ENCODE peak calls at places on chromosome 3, in seven cellular contexts. Y, K, O, D, T, I and J are unnamed samples.

GRCh38 chr3:50502584-50503423 is 630 bp downstream of the CACNA2D2 start:
- DNase-seq in Y (no peak), K (no peak), O (no peak), D (no peak), T (no peak), I (no peak), J (no peak)

GRCh38 chr3:28667646-28668376 is 319.2 kb upstream of the AZI2 start:
- DNase-seq in Y (peak; percentile 60), K (peak; percentile 22), O (peak; percentile 61), D (peak; percentile 2), T (peak; percentile 78), I (peak; percentile 2), J (peak; percentile 16)

GRCh38 chr3:38578551-38578950 is 70.9 kb downstream of the SCN5A start:
- DNase-seq in Y (no peak), K (no peak), O (no peak), D (no peak), T (no peak), I (no peak), J (peak; percentile 1)

GRCh38 chr3:112676659-112677234 is 35.8 kb upstream of the CCDC80 start:
- DNase-seq in Y (peak; percentile 49), K (peak; percentile 63), O (peak; percentile 99), D (peak; percentile 95), T (peak; percentile 70), I (peak; percentile 93), J (peak; percentile 69)

GRCh38 chr3:184171562-184171961 is 3.1 kb upstream of the AP2M1 start:
- DNase-seq in Y (no peak), K (no peak), O (peak; percentile 59), D (no peak), T (peak; percentile 35), I (no peak), J (no peak)

GRCh38 chr3:63364909-63365308 is 86.8 kb downstream of the SYNPR start:
- DNase-seq in Y (no peak), K (no peak), O (peak; percentile 9), D (no peak), T (peak; percentile 46), I (no peak), J (no peak)

GRCh38 chr3:177554900-177555759 is 357.8 kb upstream of the TBL1XR1 start:
- DNase-seq in Y (no peak), K (no peak), O (peak; percentile 86), D (no peak), T (peak; percentile 18), I (peak; percentile 50), J (no peak)

GRCh38 chr3:24583004-24583403 is 88.4 kb upstream of the THRB start:
- DNase-seq in Y (no peak), K (no peak), O (peak; percentile 39), D (no peak), T (no peak), I (no peak), J (no peak)

GRCh38 chr3:190696777-190697501 is 165.6 kb downstream of the GMNC start:
- DNase-seq in Y (peak; percentile 13), K (no peak), O (peak; percentile 49), D (no peak), T (peak; percentile 87), I (no peak), J (no peak)

GRCh38 chr3:65576228-65576627 is 462.5 kb downstream of the MAGI1 start:
- DNase-seq in Y (no peak), K (no peak), O (no peak), D (no peak), T (no peak), I (no peak), J (no peak)

GRCh38 chr3:60146121-60146520 is 1096.3 kb upstream of the CFAP20DC start:
- DNase-seq in Y (no peak), K (no peak), O (no peak), D (no peak), T (no peak), I (no peak), J (no peak)

GRCh38 chr3:120227710-120228347 is 57.2 kb downstream of the GPR156 start:
- DNase-seq in Y (no peak), K (no peak), O (no peak), D (no peak), T (no peak), I (no peak), J (no peak)

GRCh38 chr3:99700637-99701268 is 62.4 kb downstream of the COL8A1 start:
- DNase-seq in Y (no peak), K (no peak), O (peak; percentile 71), D (no peak), T (no peak), I (no peak), J (no peak)

GRCh38 chr3:35744419-35744818 is 105.1 kb downstream of the ARPP21 start:
- DNase-seq in Y (no peak), K (no peak), O (no peak), D (no peak), T (no peak), I (no peak), J (no peak)

GRCh38 chr3:23840521-23840920 is 34.8 kb downstream of the UBE2E1 start:
- DNase-seq in Y (no peak), K (no peak), O (no peak), D (no peak), T (no peak), I (no peak), J (no peak)

GRCh38 chr3:163261056-163261455 is 1764.4 kb downstream of the OTOL1 start:
- DNase-seq in Y (no peak), K (no peak), O (no peak), D (no peak), T (no peak), I (no peak), J (no peak)

GRCh38 chr3:162569314-162569713 is 1072.7 kb downstream of the OTOL1 start:
- DNase-seq in Y (no peak), K (no peak), O (no peak), D (no peak), T (no peak), I (no peak), J (no peak)

GRCh38 chr3:147367676-147368075 is 38.7 kb downstream of the ZIC4 start:
- DNase-seq in Y (no peak), K (no peak), O (no peak), D (no peak), T (no peak), I (no peak), J (no peak)

GRCh38 chr3:108312656-108313055 is 16.3 kb downstream of the HHLA2 start:
- DNase-seq in Y (no peak), K (no peak), O (no peak), D (peak; percentile 29), T (no peak), I (peak; percentile 14), J (no peak)

GRCh38 chr3:134822065-134822464 is 27.0 kb downstream of the EPHB1 start:
- DNase-seq in Y (no peak), K (no peak), O (no peak), D (no peak), T (no peak), I (no peak), J (no peak)

GRCh38 chr3:63791974-63792373 is 27.1 kb upstream of the C3orf49 start:
- DNase-seq in Y (no peak), K (no peak), O (peak; percentile 78), D (peak; percentile 17), T (peak; percentile 12), I (peak; percentile 61), J (no peak)

GRCh38 chr3:194322701-194323174 is 28.4 kb downstream of the CPN2 start:
- DNase-seq in Y (no peak), K (no peak), O (peak; percentile 99), D (no peak), T (no peak), I (no peak), J (no peak)

GRCh38 chr3:140013220-140013619 is 78.2 kb downstream of the CLSTN2 start:
- DNase-seq in Y (no peak), K (no peak), O (no peak), D (no peak), T (no peak), I (no peak), J (no peak)

GRCh38 chr3:156620260-156620659 is 54.1 kb upstream of the TIPARP start:
- DNase-seq in Y (no peak), K (no peak), O (peak; percentile 87), D (no peak), T (no peak), I (no peak), J (no peak)

GRCh38 chr3:169147246-169148008 is 516.1 kb downstream of the MECOM start:
- DNase-seq in Y (no peak), K (no peak), O (peak; percentile 69), D (no peak), T (peak; percentile 62), I (no peak), J (no peak)

GRCh38 chr3:153173758-153174516 is 11.9 kb downstream of the RAP2B start:
- DNase-seq in Y (peak; percentile 13), K (no peak), O (peak; percentile 43), D (peak; percentile 31), T (no peak), I (no peak), J (no peak)
- TF ChIP-seq CTCF in Y (peak; percentile 31), K (no peak), O (no peak), D (no peak), T (no peak), I (no peak), J (no peak)

GRCh38 chr3:124246949-124247348 is 255.0 kb upstream of the ROPN1 start:
- DNase-seq in Y (peak; percentile 7), K (no peak), O (peak; percentile 44), D (no peak), T (peak; percentile 27), I (no peak), J (no peak)
- TF ChIP-seq CTCF in Y (peak; percentile 79), K (no peak), O (peak; percentile 62), D (peak; percentile 28), T (peak; percentile 67), I (peak; percentile 52), J (no peak)

DNA sequence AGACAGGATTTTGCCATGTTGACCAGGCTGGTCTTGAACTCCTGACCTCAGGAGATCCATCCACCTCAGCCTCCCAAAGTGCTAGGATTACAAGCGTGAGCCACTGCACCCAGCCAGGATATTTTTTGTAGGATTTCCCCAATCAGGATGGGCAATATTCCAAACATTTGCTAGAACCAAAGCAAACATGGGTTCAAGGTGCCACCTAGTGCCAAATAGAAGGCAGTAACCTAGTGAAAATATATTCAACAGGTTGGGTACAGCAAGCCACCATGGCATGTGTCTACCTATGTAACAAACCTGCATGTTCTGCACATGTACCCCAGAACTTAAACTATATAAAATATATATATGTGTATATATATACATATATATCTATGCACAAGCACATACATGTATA is 185.9 kb upstream of the CADM2 start:
- DNase-seq in Y (no peak), K (no peak), O (no peak), D (no peak), T (no peak), I (no peak), J (no peak)
- TF ChIP-seq CTCF in Y (no peak), K (no peak), O (no peak), D (no peak), T (no peak), I (no peak), J (no peak)

GRCh38 chr3:141368925-141369794 is 856 bp downstream of the ZBTB38 start:
- DNase-seq in Y (no peak), K (no peak), O (peak; percentile 82), D (no peak), T (no peak), I (peak; percentile 63), J (no peak)

GRCh38 chr3:141372656-141373055 is 4.4 kb downstream of the ZBTB38 start:
- DNase-seq in Y (no peak), K (no peak), O (no peak), D (no peak), T (no peak), I (no peak), J (no peak)

GRCh38 chr3:141371882-141372281 is 3.6 kb downstream of the ZBTB38 start:
- DNase-seq in Y (no peak), K (no peak), O (no peak), D (no peak), T (no peak), I (no peak), J (no peak)

GRCh38 chr3:141368062-141368924 is at the start of gene ZBTB38:
- DNase-seq in Y (no peak), K (no peak), O (peak; percentile 85), D (no peak), T (peak; percentile 21), I (peak; percentile 74), J (peak; percentile 29)

GRCh38 chr3:141370065-141370533 is 1.8 kb downstream of the ZBTB38 start:
- DNase-seq in Y (peak; percentile 96), K (peak; percentile 63), O (peak; percentile 89), D (no peak), T (peak; percentile 92), I (peak; percentile 63), J (peak; percentile 19)
- TF ChIP-seq CTCF in Y (peak; percentile 87), K (no peak), O (peak; percentile 11), D (peak; percentile 9), T (peak; percentile 62), I (no peak), J (peak; percentile 31)